ENCODE peak calls at places on chromosomes 11 and 22, in five cellular contexts. R is PC-3, F is OCI-LY7, U is HepG2, E is K562. A is an unnamed sample. For H3K36me3, the result is how much of the 10 kb centered on the place peaks cover.

GRCh38 chr22:46114518-46115387 is 35.6 kb upstream of the PPARA start:
- DNase-seq in R (no peak), E (no peak), F (no peak), U (no peak), A (no peak)

GRCh38 chr11:123851110-123851509 is 34.4 kb downstream of the TMEM225 start:
- DNase-seq in U (no peak), E (no peak), R (no peak), F (no peak), A (no peak)

GRCh38 chr11:20565236-20565635 is 34.2 kb upstream of the SLC6A5 start:
- DNase-seq in E (no peak), R (no peak), U (no peak), F (no peak), A (no peak)

GRCh38 chr11:119316017-119316728 is 757 bp downstream of the MCAM start:
- DNase-seq in F (no peak), U (no peak), R (peak), E (peak), A (peak)

GRCh38 chr11:78221396-78222315 is 32.9 kb downstream of the USP35 start:
- DNase-seq in R (no peak), E (no peak), F (no peak), U (no peak), A (no peak)

GRCh38 chr11:62435741-62436485 is 17.1 kb downstream of the SCGB1A1 start:
- DNase-seq in U (no peak), R (no peak), F (no peak), E (no peak), A (no peak)

GRCh38 chr11:2488004-2488403 is 43.2 kb downstream of the KCNQ1 start:
- DNase-seq in E (no peak), R (no peak), F (no peak), U (no peak), A (no peak)

GRCh38 chr11:28756977-28757376 is 648.8 kb downstream of the METTL15 start:
- DNase-seq in F (no peak), R (peak), E (no peak), U (no peak), A (peak)

GRCh38 chr11:35937751-35938150 is 6.1 kb upstream of the LDLRAD3 start:
- DNase-seq in E (no peak), U (no peak), R (no peak), F (no peak), A (no peak)

GRCh38 chr11:65305501-65306268 is 9.0 kb upstream of the CDC42EP2 start:
- DNase-seq in F (no peak), U (peak), R (no peak), E (no peak), A (no peak)

GRCh38 chr11:64868904-64869570 is 9.4 kb downstream of the EHD1 start:
- DNase-seq in F (peak), R (peak), U (no peak), E (no peak), A (peak)

GRCh38 chr11:3905080-3905953 is 49.9 kb downstream of the STIM1 start:
- DNase-seq in E (peak), U (peak), F (no peak), R (peak), A (peak)

GRCh38 chr11:83002047-83002446 is 69.7 kb downstream of the RAB30 start:
- DNase-seq in U (no peak), E (no peak), R (no peak), F (no peak), A (peak)

GRCh38 chr11:130202009-130202817 is 42.6 kb downstream of the ST14 start:
- DNase-seq in F (no peak), U (no peak), R (no peak), E (no peak), A (no peak)

GRCh38 chr11:106608677-106609076 is 409.6 kb downstream of the GUCY1A2 start:
- DNase-seq in U (no peak), F (no peak), R (peak), E (no peak), A (peak)

GRCh38 chr22:33018232-33018864 is 39.8 kb downstream of the SYN3 start:
- DNase-seq in U (peak), E (peak), F (peak), R (peak), A (no peak)

GRCh38 chr22:49583341-49583740 is 244.3 kb downstream of the BRD1 start:
- DNase-seq in E (no peak), R (no peak), U (no peak), F (no peak), A (no peak)

GRCh38 chr11:108666373-108666772 is 1.5 kb downstream of the DDX10 start:
- DNase-seq in E (no peak), U (peak), R (peak), F (no peak), A (no peak)

GRCh38 chr11:2797741-2798361 is 87.7 kb downstream of the CDKN1C start:
- DNase-seq in E (no peak), F (no peak), R (no peak), U (no peak), A (no peak)

GRCh38 chr11:131637469-131638175 is 267.2 kb downstream of the NTM start:
- DNase-seq in U (no peak), R (no peak), E (no peak), F (no peak), A (no peak)

GRCh38 chr11:65204646-65205601 is 23.2 kb downstream of the CAPN1 start:
- DNase-seq in F (peak), U (peak), R (peak), E (peak), A (no peak)

GRCh38 chr22:29702025-29702930 is 17.5 kb upstream of the CABP7 start:
- DNase-seq in U (no peak), E (no peak), F (peak), R (peak), A (no peak)

GRCh38 chr22:46352691-46353386 is 17.3 kb downstream of the TRMU start:
- DNase-seq in E (no peak), F (peak), U (no peak), R (peak), A (peak)

GRCh38 chr11:76232026-76232665 is 25.8 kb upstream of the WNT11 start:
- DNase-seq in R (no peak), E (no peak), U (no peak), F (peak), A (no peak)

GRCh38 chr22:30187726-30188407 is 58.7 kb downstream of the LIF start:
- DNase-seq in E (no peak), F (no peak), R (no peak), U (no peak), A (no peak)

GRCh38 chr11:73380321-73380720 is 4.1 kb downstream of the RELT start:
- DNase-seq in E (no peak), F (no peak), R (no peak), U (no peak), A (no peak)

GRCh38 chr11:107770546-107770945 is 58.7 kb upstream of the SLN start:
- DNase-seq in U (no peak), R (peak), F (no peak), E (no peak), A (no peak)

GRCh38 chr11:120169981-120170698 is 32.2 kb upstream of the TRIM29 start:
- DNase-seq in F (no peak), E (no peak), U (no peak), R (no peak), A (no peak)

GRCh38 chr11:61120865-61121831 is 18.9 kb downstream of the CD5 start:
- DNase-seq in E (no peak), R (no peak), F (no peak), U (no peak), A (peak)

GRCh38 chr11:44564653-44565007 is 833 bp upstream of the CD82 start:
- DNase-seq in R (peak), U (no peak), E (peak), F (no peak), A (peak)

GRCh38 chr11:62186195-62186594 is 3.8 kb upstream of the SCGB1D1 start:
- DNase-seq in U (no peak), E (no peak), R (no peak), F (no peak), A (no peak)

GRCh38 chr11:13429836-13430235 is 33.2 kb downstream of the BTBD10 start:
- DNase-seq in U (no peak), R (no peak), E (no peak), F (no peak), A (no peak)

GRCh38 chr11:48012051-48012391 is 31.7 kb downstream of the PTPRJ start:
- DNase-seq in U (no peak), R (no peak), E (no peak), F (no peak), A (no peak)

GRCh38 chr11:111573821-111574249 is 28.4 kb upstream of the SIK2 start:
- DNase-seq in U (no peak), R (no peak), F (no peak), E (no peak), A (no peak)

GRCh38 chr11:61962213-61963015 is 5.0 kb downstream of the FTH1 start:
- DNase-seq in R (no peak), E (no peak), U (no peak), F (no peak), A (no peak)

GRCh38 chr22:39623603-39624500 is 53.3 kb downstream of the CACNA1I start:
- DNase-seq in F (no peak), U (no peak), R (no peak), E (no peak), A (no peak)

GRCh38 chr11:125591659-125592304 is 870 bp upstream of the STT3A start:
- DNase-seq in E (peak), U (peak), F (peak), R (peak), A (peak)

GRCh38 chr22:47716890-47717615 is 954.6 kb downstream of the TBC1D22A start:
- DNase-seq in R (no peak), U (no peak), E (peak), F (no peak), A (no peak)

GRCh38 chr22:47724030-47724429 is 961.6 kb downstream of the TBC1D22A start:
- DNase-seq in E (no peak), U (no peak), R (no peak), F (no peak), A (no peak)

GRCh38 chr22:47715866-47716578 is 953.6 kb downstream of the TBC1D22A start:
- DNase-seq in E (peak), F (no peak), R (no peak), U (no peak), A (no peak)

GRCh38 chr22:47713880-47714452 is 951.5 kb downstream of the TBC1D22A start:
- DNase-seq in F (no peak), E (peak), R (no peak), U (no peak), A (no peak)

GRCh38 chr22:47718337-47718736 is 955.9 kb downstream of the TBC1D22A start:
- DNase-seq in E (no peak), F (no peak), R (no peak), U (no peak), A (no peak)
- H2AFZ ChIP-seq in E (no peak), F (no peak), R (no peak), U (no peak), A (no peak)

GRCh38 chr11:6062691-6063358 is 32.3 kb upstream of the OR56A1 start:
- DNase-seq in E (no peak), U (no peak), R (no peak), F (peak), A (no peak)

GRCh38 chr11:6067502-6067901 is 36.9 kb upstream of the OR56A1 start:
- DNase-seq in R (no peak), U (no peak), E (no peak), F (no peak), A (no peak)
- TF ChIP-seq CTCF in R (no peak), U (no peak), E (no peak), F (no peak), A (no peak)

DNA sequence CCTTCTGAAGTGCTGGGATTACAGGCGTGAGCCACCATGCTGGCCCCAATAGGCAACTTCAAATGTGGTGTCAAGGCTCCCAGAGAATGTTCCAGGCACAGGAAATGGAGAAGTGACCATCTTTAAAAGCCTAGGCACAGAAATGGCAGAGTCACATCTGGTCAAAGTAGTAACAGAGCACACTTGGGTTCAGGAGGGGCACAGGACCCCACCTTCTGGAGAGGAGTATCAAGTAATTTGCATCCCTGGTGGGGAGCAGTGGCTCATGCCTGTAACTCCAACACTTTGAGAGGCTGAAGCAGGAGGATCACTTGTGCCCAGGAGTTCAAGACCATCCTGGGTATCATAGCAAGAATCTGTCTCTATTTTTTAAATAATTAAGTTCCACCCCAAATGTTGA is 29.2 kb downstream of the SERHL2 start:
- DNase-seq in F (no peak), E (no peak), R (no peak), U (no peak), A (no peak)
- H3K36me3 ChIP-seq in F (half or more), E (half or more), R (under half), U (under half), A (under half)

GRCh38 chr22:35043932-35044319 is 22.0 kb upstream of the ISX start:
- DNase-seq in R (no peak), E (no peak), F (no peak), U (no peak), A (no peak)
- H2AFZ ChIP-seq in R (no peak), E (no peak), F (no peak), U (no peak), A (no peak)